ENCODE peak calls at places on chromosomes 6 and 20, in seven cellular contexts. J is H9, X is transverse colon, S is pancreas, N is lower lobe of right lung, W is RWPE2, V is aorta. O is an unnamed sample.

GRCh38 chr20:41524980-41525613 is 93.1 kb downstream of the CHD6 start:
- DNase-seq in J (no peak), X (peak; percentile 77), S (peak; percentile 76), N (peak; percentile 78), W (no peak), V (peak; percentile 87), O (peak; percentile 95)

GRCh38 chr6:89132087-89132486 is 13.8 kb upstream of the PM20D2 start:
- DNase-seq in J (no peak), X (no peak), S (no peak), N (no peak), W (no peak), V (no peak), O (no peak)

GRCh38 chr20:39893013-39893685 is 795.9 kb downstream of the MAFB start:
- DNase-seq in J (no peak), X (no peak), S (no peak), N (no peak), W (no peak), V (no peak), O (no peak)

GRCh38 chr6:30821862-30822784 is 62.2 kb upstream of the DDR1 start:
- DNase-seq in J (no peak), X (no peak), S (no peak), N (no peak), W (no peak), V (no peak), O (no peak)

GRCh38 chr6:52065621-52066020 is 21.8 kb downstream of the PKHD1 start:
- DNase-seq in J (no peak), X (no peak), S (no peak), N (no peak), W (no peak), V (no peak), O (no peak)

GRCh38 chr6:19231878-19232519 is 605.2 kb upstream of the ID4 start:
- DNase-seq in J (no peak), X (no peak), S (no peak), N (no peak), W (no peak), V (no peak), O (peak; percentile 30)

GRCh38 chr6:89035252-89036106 is 45.1 kb upstream of the PNRC1 start:
- DNase-seq in J (no peak), X (peak; percentile 91), S (peak; percentile 81), N (peak; percentile 70), W (peak; percentile 98), V (peak; percentile 89), O (no peak)

GRCh38 chr20:21509597-21510331 is 4.1 kb downstream of the NKX2-2 start:
- DNase-seq in J (peak; percentile 41), X (no peak), S (no peak), N (peak; percentile 37), W (no peak), V (no peak), O (no peak)

GRCh38 chr20:63268671-63269439 is 3.8 kb upstream of the ARFGAP1 start:
- DNase-seq in J (no peak), X (no peak), S (no peak), N (no peak), W (no peak), V (no peak), O (no peak)

GRCh38 chr20:35443003-35443402 is 5.0 kb upstream of the GDF5 start:
- DNase-seq in J (no peak), X (no peak), S (no peak), N (no peak), W (no peak), V (no peak), O (no peak)
- H3K27ac ChIP-seq in J (no peak overlapping the region), X (no peak overlapping the region), S (no peak overlapping the region), N (no peak overlapping the region), W (peak overlapping the region; percentile 20), V (no peak overlapping the region), O (no peak overlapping the region)

DNA sequence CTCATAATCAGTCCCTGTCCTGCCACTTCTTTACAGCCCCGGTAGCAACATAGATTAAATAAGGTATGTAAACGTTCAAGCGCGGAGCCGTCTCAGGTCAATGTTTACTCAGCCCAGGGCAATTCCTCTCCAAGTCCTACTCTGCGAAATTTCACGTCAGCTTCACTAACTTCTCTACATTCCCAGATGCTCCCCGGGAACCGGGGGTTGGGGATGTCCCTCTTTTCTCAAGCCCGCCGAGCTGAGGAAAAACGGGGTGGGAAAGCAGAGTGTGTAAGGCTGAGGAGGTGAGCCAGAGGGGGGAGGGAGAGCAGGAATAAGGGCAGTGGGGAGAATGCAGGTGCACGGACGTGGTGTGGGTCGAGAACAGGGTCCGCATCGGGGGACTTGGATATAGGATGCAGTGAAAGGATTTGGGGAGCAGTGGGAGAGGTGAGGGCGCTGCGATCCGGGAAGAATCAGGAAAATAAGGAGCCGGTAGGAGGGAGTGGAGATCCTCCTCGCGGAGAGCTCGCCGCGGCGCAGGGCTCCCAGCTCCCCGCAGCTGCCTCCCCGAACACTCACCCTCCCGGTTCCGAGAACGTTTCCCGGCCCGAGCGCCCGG is 469 bp upstream of the TP53INP2 start:
- DNase-seq in J (no peak), X (peak; percentile 58), S (peak; percentile 44), N (peak; percentile 52), W (no peak), V (peak; percentile 77), O (peak; percentile 38)
- H3K27ac ChIP-seq in J (no peak overlapping the region), X (peak overlapping the region; percentile 98), S (peak overlapping the region; percentile 98), N (peak overlapping the region; percentile 100), W (peak overlapping the region; percentile 41), V (peak overlapping the region; percentile 10), O (peak overlapping the region; percentile 98)

GRCh38 chr20:37011147-37011546 is 59.6 kb upstream of the SAMHD1 start:
- DNase-seq in J (no peak), X (no peak), S (no peak), N (no peak), W (no peak), V (no peak), O (no peak)

DNA sequence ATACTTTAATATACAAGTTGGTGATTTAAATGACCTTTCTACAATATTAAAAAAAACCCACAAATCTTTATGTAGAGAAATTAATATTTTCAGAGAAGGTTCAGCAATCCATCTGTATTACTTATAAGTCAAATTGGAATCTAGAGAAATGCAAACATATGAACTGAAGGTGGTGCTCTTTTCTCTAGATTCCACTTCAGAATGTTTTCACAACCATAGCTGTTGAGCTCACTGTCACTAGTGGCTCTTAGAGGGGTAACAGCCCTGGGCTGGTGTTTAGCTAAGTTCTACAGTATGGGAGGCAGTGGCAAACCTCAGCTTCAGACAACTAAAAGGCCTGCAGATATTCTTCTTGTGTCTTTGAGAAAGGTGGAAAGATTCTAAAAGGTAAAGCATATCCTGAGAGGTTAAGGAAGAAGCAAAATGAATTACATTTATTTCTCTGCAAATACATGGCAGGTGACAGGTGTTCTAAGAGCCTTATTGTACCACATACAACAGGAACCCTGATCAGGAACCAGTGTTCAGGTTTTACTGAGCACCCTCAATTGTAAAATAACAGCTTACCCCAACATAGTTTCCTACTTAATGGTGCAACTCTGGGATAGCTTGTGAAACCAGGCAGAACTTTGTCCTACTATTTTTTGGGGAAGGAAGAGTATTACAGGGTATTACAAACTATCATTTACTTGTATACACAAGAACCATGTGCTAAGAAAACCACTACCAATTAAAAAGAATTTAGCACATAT is 56.6 kb upstream of the SAMHD1 start:
- DNase-seq in J (no peak), X (no peak), S (no peak), N (no peak), W (no peak), V (no peak), O (no peak)
- H3K27ac ChIP-seq in J (no peak overlapping the region), X (peak overlapping the region; percentile 4), S (no peak overlapping the region), N (peak overlapping the region; percentile 59), W (no peak overlapping the region), V (no peak overlapping the region), O (no peak overlapping the region)

GRCh38 chr6:10579803-10580202 is 58.7 kb downstream of the GCNT2 start:
- DNase-seq in J (no peak), X (no peak), S (no peak), N (no peak), W (no peak), V (no peak), O (no peak)

GRCh38 chr6:10585232-10585887 is 64.2 kb downstream of the GCNT2 start:
- DNase-seq in J (peak; percentile 86), X (no peak), S (no peak), N (no peak), W (no peak), V (no peak), O (peak; percentile 21)

GRCh38 chr6:10583509-10583908 is 62.4 kb downstream of the GCNT2 start:
- DNase-seq in J (no peak), X (no peak), S (no peak), N (no peak), W (no peak), V (no peak), O (no peak)

GRCh38 chr6:10584607-10585006 is 63.5 kb downstream of the GCNT2 start:
- DNase-seq in J (no peak), X (no peak), S (no peak), N (no peak), W (no peak), V (no peak), O (no peak)

GRCh38 chr6:10582774-10583508 is 61.8 kb downstream of the GCNT2 start:
- DNase-seq in J (peak; percentile 68), X (no peak), S (peak; percentile 64), N (no peak), W (no peak), V (no peak), O (no peak)
- H3K27ac ChIP-seq in J (peak overlapping the region; percentile 95), X (no peak overlapping the region), S (peak overlapping the region; percentile 56), N (no peak overlapping the region), W (no peak overlapping the region), V (no peak overlapping the region), O (no peak overlapping the region)

O was measured in dorsolateral prefrontal cortex.